ENCODE peak calls at places on chromosomes 2 and 18, in nine cellular contexts. M is endothelial cell, I is fibroblast of mammary gland, A is GM23338, K is thoracic aorta, V is astrocyte of the cerebellum, E is progenitor cell of endocrine pancreas, X is foreskin keratinocyte, O is HFFc6. H is an unnamed sample.

GRCh38 chr2:168530980-168531379 is 74.9 kb downstream of the CERS6 start:
- DNase-seq in M (no peak), I (peak; percentile 73), A (no peak), K (no peak), V (no peak), E (no peak), X (no peak), O (no peak), H (no peak)

GRCh38 chr2:200454839-200455801 is 54.7 kb downstream of the KCTD18 start:
- DNase-seq in M (no peak), I (peak; percentile 72), A (no peak), K (no peak), V (no peak), E (no peak), X (no peak), O (peak; percentile 71), H (no peak)

GRCh38 chr2:117835990-117836760 is 21.7 kb downstream of the DDX18 start:
- DNase-seq in M (peak; percentile 90), I (peak; percentile 81), A (peak; percentile 93), K (peak; percentile 31), V (peak; percentile 52), E (peak; percentile 69), X (no peak), O (peak; percentile 86), H (peak; percentile 29)

GRCh38 chr2:217108086-217108485 is 248.2 kb upstream of the TNP1 start:
- DNase-seq in M (no peak), I (no peak), A (no peak), K (no peak), V (no peak), E (no peak), X (no peak), O (no peak), H (no peak)

GRCh38 chr18:9619056-9619455 is 4.7 kb upstream of the PPP4R1 start:
- DNase-seq in M (no peak), I (no peak), A (no peak), K (no peak), V (no peak), E (no peak), X (no peak), O (no peak), H (no peak)

GRCh38 chr2:26704441-26704977 is 12.0 kb downstream of the KCNK3 start:
- DNase-seq in M (no peak), I (peak; percentile 61), A (no peak), K (no peak), V (peak; percentile 29), E (no peak), X (peak; percentile 17), O (peak; percentile 90), H (no peak)

GRCh38 chr2:208501217-208501616 is 94.6 kb downstream of the PTH2R start:
- DNase-seq in M (no peak), I (peak; percentile 1), A (peak; percentile 71), K (no peak), V (no peak), E (no peak), X (no peak), O (no peak), H (no peak)

GRCh38 chr2:215756351-215756731 is 257.0 kb downstream of the MREG start:
- DNase-seq in M (no peak), I (no peak), A (no peak), K (no peak), V (no peak), E (no peak), X (no peak), O (no peak), H (no peak)

GRCh38 chr18:62713651-62714247 is 1.6 kb upstream of the PHLPP1 start:
- DNase-seq in M (no peak), I (no peak), A (peak; percentile 34), K (no peak), V (no peak), E (no peak), X (no peak), O (no peak), H (no peak)

GRCh38 chr2:58428553-58429284 is 187.6 kb upstream of the FANCL start:
- DNase-seq in M (peak; percentile 59), I (no peak), A (peak; percentile 86), K (no peak), V (no peak), E (peak; percentile 58), X (no peak), O (no peak), H (no peak)

GRCh38 chr2:193332938-193333337 is 1138.2 kb upstream of the TMEFF2 start:
- DNase-seq in M (no peak), I (peak; percentile 38), A (no peak), K (no peak), V (no peak), E (no peak), X (no peak), O (no peak), H (no peak)

GRCh38 chr2:230356084-230356483 is 29.1 kb downstream of the SP140L start:
- DNase-seq in M (no peak), I (peak; percentile 72), A (no peak), K (no peak), V (no peak), E (no peak), X (no peak), O (no peak), H (peak; percentile 16)

GRCh38 chr2:131966256-131966655 is 195.5 kb downstream of the ANKRD30BL start:
- DNase-seq in M (no peak), I (no peak), A (no peak), K (no peak), V (no peak), E (no peak), X (no peak), O (no peak), H (no peak)

GRCh38 chr2:211390506-211390905 is 834.1 kb downstream of the CPS1 start:
- DNase-seq in M (no peak), I (no peak), A (no peak), K (no peak), V (no peak), E (no peak), X (no peak), O (no peak), H (no peak)

GRCh38 chr2:164146478-164146877 is 410.7 kb upstream of the FIGN start:
- DNase-seq in M (no peak), I (peak; percentile 18), A (no peak), K (no peak), V (no peak), E (no peak), X (peak; percentile 45), O (no peak), H (no peak)

GRCh38 chr2:30798536-30798991 is 8.7 kb downstream of the CAPN13 start:
- DNase-seq in M (peak; percentile 40), I (no peak), A (peak; percentile 34), K (no peak), V (no peak), E (no peak), X (no peak), O (no peak), H (no peak)

GRCh38 chr2:206277503-206277902 is 3.0 kb downstream of the ZDBF2 start:
- DNase-seq in M (no peak), I (no peak), A (no peak), K (no peak), V (no peak), E (no peak), X (no peak), O (no peak), H (no peak)

GRCh38 chr2:199606193-199606780 is 148.5 kb upstream of the SATB2 start:
- DNase-seq in M (no peak), I (no peak), A (peak; percentile 55), K (no peak), V (no peak), E (no peak), X (no peak), O (no peak), H (no peak)

GRCh38 chr2:210626849-210627248 is 70.5 kb downstream of the CPS1 start:
- DNase-seq in M (no peak), I (peak; percentile 19), A (no peak), K (no peak), V (no peak), E (no peak), X (peak; percentile 16), O (no peak), H (no peak)

GRCh38 chr18:71784777-71785176 is 759.4 kb downstream of the CBLN2 start:
- DNase-seq in M (no peak), I (peak; percentile 5), A (peak; percentile 0), K (no peak), V (no peak), E (no peak), X (no peak), O (no peak), H (no peak)
- TF ChIP-seq CTCF in M (no peak), I (peak; percentile 32), A (peak; percentile 22), K (no peak), V (peak; percentile 57), E (peak; percentile 42), X (peak; percentile 33), O (no peak), H (no peak)

GRCh38 chr2:122194546-122194945 is 439.1 kb downstream of the TSN start:
- DNase-seq in M (no peak), I (no peak), A (no peak), K (no peak), V (no peak), E (no peak), X (no peak), O (no peak), H (no peak)

GRCh38 chr2:122193622-122194021 is 438.2 kb downstream of the TSN start:
- DNase-seq in M (no peak), I (peak; percentile 16), A (no peak), K (no peak), V (no peak), E (no peak), X (no peak), O (no peak), H (no peak)

GRCh38 chr2:122186761-122187222 is 431.3 kb downstream of the TSN start:
- DNase-seq in M (no peak), I (no peak), A (no peak), K (no peak), V (no peak), E (no peak), X (no peak), O (no peak), H (no peak)

GRCh38 chr2:122191331-122191730 is 435.9 kb downstream of the TSN start:
- DNase-seq in M (peak; percentile 55), I (peak; percentile 11), A (peak; percentile 88), K (no peak), V (no peak), E (peak; percentile 19), X (no peak), O (peak; percentile 4), H (no peak)
- TF ChIP-seq CTCF in M (peak; percentile 58), I (peak; percentile 19), A (peak; percentile 89), K (no peak), V (peak; percentile 60), E (peak; percentile 67), X (no peak), O (peak; percentile 66), H (no peak)

DNA sequence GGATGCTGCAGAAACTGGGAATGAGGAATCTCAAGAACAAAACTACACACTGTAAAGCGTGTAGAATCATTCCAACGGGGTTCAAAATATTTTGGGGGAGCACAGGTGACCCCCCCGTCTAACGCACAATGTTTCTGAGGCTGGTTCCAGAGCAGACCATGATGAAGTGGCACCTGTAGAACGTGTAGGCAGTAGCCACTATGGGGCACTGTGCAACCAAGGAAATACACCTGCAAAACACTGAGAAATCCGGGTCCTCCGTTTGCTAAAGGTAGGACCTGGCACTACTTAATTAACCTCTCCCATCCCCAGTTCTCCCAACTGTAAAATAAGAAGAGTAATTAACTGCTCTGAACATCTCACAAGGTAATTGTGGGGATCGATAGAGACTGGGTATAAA is 22.6 kb downstream of the ST6GAL2 start:
- DNase-seq in M (no peak), I (no peak), A (peak; percentile 65), K (no peak), V (no peak), E (no peak), X (no peak), O (no peak), H (no peak)
- TF ChIP-seq CTCF in M (no peak), I (peak; percentile 20), A (peak; percentile 80), K (no peak), V (no peak), E (peak; percentile 53), X (peak; percentile 24), O (peak; percentile 56), H (peak; percentile 14)

GRCh38 chr2:74461187-74462053 is 3.2 kb downstream of the WBP1 start:
- DNase-seq in M (peak; percentile 35), I (no peak), A (peak; percentile 84), K (no peak), V (no peak), E (no peak), X (no peak), O (no peak), H (no peak)
- TF ChIP-seq CTCF in M (no peak), I (peak; percentile 4), A (peak; percentile 64), K (no peak), V (no peak), E (peak; percentile 41), X (peak; percentile 32), O (peak; percentile 36), H (peak; percentile 6)

H was measured in AG04449.